ENCODE peak calls at places on chromosomes 4 and X, in eight cellular contexts. One of them, this sample, is unnamed. For H3K36me3, the result is how much of the 10 kb centered on the place peaks cover.

GRCh38 chr4:158769175-158769831 is 477 bp downstream of the FNIP2 start:
- DNase-seq in IMR-90: no peak
- DNase-seq in uterus: peak
- DNase-seq in prostate gland: peak
- DNase-seq in endothelial cell of umbilical vein: peak
- DNase-seq in heart left ventricle: peak
- DNase-seq in spleen: peak
- DNase-seq in suprapubic skin: peak
- DNase-seq in this sample: peak

GRCh38 chrX:78979789-78980464 is 34.7 kb downstream of the P2RY10 start:
- DNase-seq in uterus: no peak
- DNase-seq in endothelial cell of umbilical vein: no peak
- DNase-seq in spleen: no peak
- DNase-seq in suprapubic skin: no peak
- DNase-seq in prostate gland: no peak
- DNase-seq in heart left ventricle: no peak
- DNase-seq in IMR-90: no peak
- DNase-seq in this sample: no peak

GRCh38 chr4:15868065-15868464 is 70.5 kb downstream of the FGFBP1 start:
- DNase-seq in endothelial cell of umbilical vein: no peak
- DNase-seq in prostate gland: no peak
- DNase-seq in uterus: no peak
- DNase-seq in heart left ventricle: no peak
- DNase-seq in suprapubic skin: no peak
- DNase-seq in IMR-90: no peak
- DNase-seq in spleen: no peak
- DNase-seq in this sample: no peak

GRCh38 chr4:53365121-53365485 is 758 bp downstream of the SCFD2 start:
- DNase-seq in IMR-90: peak
- DNase-seq in prostate gland: no peak
- DNase-seq in suprapubic skin: no peak
- DNase-seq in uterus: no peak
- DNase-seq in endothelial cell of umbilical vein: no peak
- DNase-seq in heart left ventricle: no peak
- DNase-seq in spleen: no peak
- DNase-seq in this sample: no peak

GRCh38 chrX:129655547-129656248 is 942 bp upstream of the APLN start:
- DNase-seq in IMR-90: no peak
- DNase-seq in uterus: no peak
- DNase-seq in endothelial cell of umbilical vein: peak
- DNase-seq in spleen: no peak
- DNase-seq in prostate gland: no peak
- DNase-seq in heart left ventricle: no peak
- DNase-seq in suprapubic skin: no peak
- DNase-seq in this sample: no peak

GRCh38 chr4:71259305-71259704 is 79.5 kb upstream of the SLC4A4 start:
- DNase-seq in endothelial cell of umbilical vein: no peak
- DNase-seq in IMR-90: no peak
- DNase-seq in spleen: no peak
- DNase-seq in prostate gland: no peak
- DNase-seq in uterus: no peak
- DNase-seq in heart left ventricle: peak
- DNase-seq in suprapubic skin: no peak
- DNase-seq in this sample: no peak

GRCh38 chr4:25174674-25175073 is 14.4 kb upstream of the SEPSECS start:
- DNase-seq in prostate gland: no peak
- DNase-seq in heart left ventricle: no peak
- DNase-seq in spleen: no peak
- DNase-seq in IMR-90: peak
- DNase-seq in uterus: no peak
- DNase-seq in suprapubic skin: no peak
- DNase-seq in endothelial cell of umbilical vein: no peak
- DNase-seq in this sample: no peak

GRCh38 chr4:26937136-26937535 is 76.5 kb downstream of the STIM2 start:
- DNase-seq in heart left ventricle: no peak
- DNase-seq in suprapubic skin: no peak
- DNase-seq in uterus: no peak
- DNase-seq in prostate gland: no peak
- DNase-seq in endothelial cell of umbilical vein: no peak
- DNase-seq in IMR-90: no peak
- DNase-seq in spleen: no peak
- DNase-seq in this sample: no peak

GRCh38 chr4:71270901-71271300 is 67.9 kb upstream of the SLC4A4 start:
- DNase-seq in heart left ventricle: no peak
- DNase-seq in prostate gland: no peak
- DNase-seq in uterus: no peak
- DNase-seq in endothelial cell of umbilical vein: peak
- DNase-seq in spleen: no peak
- DNase-seq in IMR-90: peak
- DNase-seq in suprapubic skin: no peak
- DNase-seq in this sample: no peak

GRCh38 chr4:47031011-47031678 is at the start of gene GABRB1:
- DNase-seq in prostate gland: no peak
- DNase-seq in spleen: no peak
- DNase-seq in uterus: peak
- DNase-seq in heart left ventricle: peak
- DNase-seq in endothelial cell of umbilical vein: peak
- DNase-seq in IMR-90: peak
- DNase-seq in suprapubic skin: no peak
- DNase-seq in this sample: peak

GRCh38 chrX:39982927-39983326 is 114.8 kb downstream of the BCOR start:
- DNase-seq in suprapubic skin: no peak
- DNase-seq in endothelial cell of umbilical vein: no peak
- DNase-seq in heart left ventricle: no peak
- DNase-seq in IMR-90: no peak
- DNase-seq in uterus: no peak
- DNase-seq in prostate gland: peak
- DNase-seq in spleen: no peak
- DNase-seq in this sample: no peak

GRCh38 chr4:46931981-46932380 is 22.9 kb upstream of the COX7B2 start:
- DNase-seq in uterus: no peak
- DNase-seq in spleen: no peak
- DNase-seq in suprapubic skin: no peak
- DNase-seq in endothelial cell of umbilical vein: peak
- DNase-seq in prostate gland: no peak
- DNase-seq in IMR-90: peak
- DNase-seq in heart left ventricle: no peak
- DNase-seq in this sample: peak

GRCh38 chr4:156516698-156517097 is 454.9 kb downstream of the PDGFC start:
- DNase-seq in heart left ventricle: no peak
- DNase-seq in spleen: no peak
- DNase-seq in uterus: no peak
- DNase-seq in suprapubic skin: no peak
- DNase-seq in prostate gland: no peak
- DNase-seq in IMR-90: peak
- DNase-seq in endothelial cell of umbilical vein: no peak
- DNase-seq in this sample: no peak

GRCh38 chr4:44544158-44544557 is 95.5 kb upstream of the KCTD8 start:
- DNase-seq in prostate gland: no peak
- DNase-seq in heart left ventricle: no peak
- DNase-seq in uterus: no peak
- DNase-seq in spleen: no peak
- DNase-seq in IMR-90: no peak
- DNase-seq in endothelial cell of umbilical vein: no peak
- DNase-seq in suprapubic skin: no peak
- DNase-seq in this sample: no peak

GRCh38 chr4:76310683-76311082 is 4.2 kb downstream of the STBD1 start:
- DNase-seq in prostate gland: no peak
- DNase-seq in heart left ventricle: no peak
- DNase-seq in suprapubic skin: no peak
- DNase-seq in uterus: no peak
- DNase-seq in IMR-90: no peak
- DNase-seq in spleen: no peak
- DNase-seq in endothelial cell of umbilical vein: no peak
- DNase-seq in this sample: no peak

GRCh38 chr4:76312457-76312856 is 5.9 kb downstream of the STBD1 start:
- DNase-seq in endothelial cell of umbilical vein: no peak
- DNase-seq in heart left ventricle: no peak
- DNase-seq in prostate gland: no peak
- DNase-seq in spleen: no peak
- DNase-seq in IMR-90: no peak
- DNase-seq in suprapubic skin: no peak
- DNase-seq in uterus: no peak
- DNase-seq in this sample: no peak

GRCh38 chr4:76308548-76308947 is 2.0 kb downstream of the STBD1 start:
- DNase-seq in endothelial cell of umbilical vein: no peak
- DNase-seq in IMR-90: no peak
- DNase-seq in spleen: no peak
- DNase-seq in prostate gland: no peak
- DNase-seq in suprapubic skin: no peak
- DNase-seq in heart left ventricle: peak
- DNase-seq in uterus: no peak
- DNase-seq in this sample: no peak

GRCh38 chr4:76309939-76310549 is 3.5 kb downstream of the STBD1 start:
- DNase-seq in IMR-90: no peak
- DNase-seq in spleen: no peak
- DNase-seq in prostate gland: no peak
- DNase-seq in heart left ventricle: no peak
- DNase-seq in suprapubic skin: no peak
- DNase-seq in uterus: no peak
- DNase-seq in endothelial cell of umbilical vein: no peak
- DNase-seq in this sample: no peak

GRCh38 chr4:76311896-76312331 is 5.4 kb downstream of the STBD1 start:
- DNase-seq in heart left ventricle: no peak
- DNase-seq in IMR-90: no peak
- DNase-seq in endothelial cell of umbilical vein: no peak
- DNase-seq in suprapubic skin: no peak
- DNase-seq in prostate gland: no peak
- DNase-seq in spleen: no peak
- DNase-seq in uterus: no peak
- DNase-seq in this sample: no peak
- TF ChIP-seq POLR2A in heart left ventricle: no peak
- TF ChIP-seq POLR2A in IMR-90: no peak
- TF ChIP-seq POLR2A in endothelial cell of umbilical vein: no peak
- TF ChIP-seq POLR2A in suprapubic skin: no peak
- TF ChIP-seq POLR2A in prostate gland: no peak
- TF ChIP-seq POLR2A in spleen: no peak
- TF ChIP-seq POLR2A in uterus: no peak
- TF ChIP-seq POLR2A in this sample: no peak

GRCh38 chr4:1321486-1321885 is 25.5 kb upstream of the UVSSA start:
- DNase-seq in IMR-90: no peak
- DNase-seq in endothelial cell of umbilical vein: no peak
- DNase-seq in prostate gland: no peak
- DNase-seq in heart left ventricle: no peak
- DNase-seq in suprapubic skin: no peak
- DNase-seq in uterus: no peak
- DNase-seq in spleen: peak
- DNase-seq in this sample: no peak
- H3K36me3 ChIP-seq in IMR-90: half or more
- H3K36me3 ChIP-seq in endothelial cell of umbilical vein: under half
- H3K36me3 ChIP-seq in prostate gland: under half
- H3K36me3 ChIP-seq in heart left ventricle: half or more
- H3K36me3 ChIP-seq in suprapubic skin: half or more
- H3K36me3 ChIP-seq in uterus: under half
- H3K36me3 ChIP-seq in spleen: half or more
- H3K36me3 ChIP-seq in this sample: under half

GRCh38 chr4:78602334-78602733 is 50.8 kb downstream of the ANXA3 start:
- DNase-seq in IMR-90: no peak
- DNase-seq in prostate gland: peak
- DNase-seq in uterus: no peak
- DNase-seq in heart left ventricle: no peak
- DNase-seq in spleen: no peak
- DNase-seq in suprapubic skin: no peak
- DNase-seq in endothelial cell of umbilical vein: no peak
- DNase-seq in this sample: no peak
- H3K4me3 ChIP-seq in IMR-90: no peak
- H3K4me3 ChIP-seq in prostate gland: no peak
- H3K4me3 ChIP-seq in uterus: no peak
- H3K4me3 ChIP-seq in heart left ventricle: no peak
- H3K4me3 ChIP-seq in spleen: no peak
- H3K4me3 ChIP-seq in suprapubic skin: no peak
- H3K4me3 ChIP-seq in endothelial cell of umbilical vein: no peak
- H3K4me3 ChIP-seq in this sample: no peak

GRCh38 chr4:176635372-176636261 is 157.1 kb downstream of the VEGFC start:
- DNase-seq in heart left ventricle: no peak
- DNase-seq in spleen: no peak
- DNase-seq in prostate gland: no peak
- DNase-seq in IMR-90: peak
- DNase-seq in uterus: no peak
- DNase-seq in suprapubic skin: no peak
- DNase-seq in endothelial cell of umbilical vein: peak
- DNase-seq in this sample: no peak

GRCh38 chr4:176627916-176628315 is 164.8 kb downstream of the VEGFC start:
- DNase-seq in heart left ventricle: no peak
- DNase-seq in uterus: no peak
- DNase-seq in prostate gland: no peak
- DNase-seq in suprapubic skin: no peak
- DNase-seq in IMR-90: no peak
- DNase-seq in spleen: no peak
- DNase-seq in endothelial cell of umbilical vein: no peak
- DNase-seq in this sample: no peak

DNA sequence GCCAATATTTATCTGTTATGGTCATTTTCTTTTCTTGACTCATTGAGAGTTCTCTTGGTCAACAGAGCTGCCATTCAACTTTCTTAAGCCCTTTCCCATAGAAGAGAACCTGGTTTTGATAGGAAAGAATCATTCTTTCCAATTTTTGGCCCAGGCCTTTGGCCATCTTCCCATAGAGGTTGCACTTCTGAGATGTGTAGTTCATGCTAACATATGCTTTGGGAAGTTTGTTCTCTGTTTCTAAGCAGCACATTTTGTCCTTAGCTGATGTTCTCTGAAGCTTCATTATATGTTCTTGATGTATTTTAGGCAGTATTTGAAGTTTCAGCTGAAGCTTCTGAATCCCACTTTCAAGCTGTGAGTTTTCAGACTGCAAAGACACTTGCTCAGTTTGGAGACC is 161.1 kb downstream of the VEGFC start:
- DNase-seq in endothelial cell of umbilical vein: no peak
- DNase-seq in uterus: no peak
- DNase-seq in prostate gland: no peak
- DNase-seq in suprapubic skin: no peak
- DNase-seq in IMR-90: no peak
- DNase-seq in spleen: no peak
- DNase-seq in heart left ventricle: no peak
- DNase-seq in this sample: no peak
- TF ChIP-seq POLR2A in endothelial cell of umbilical vein: no peak
- TF ChIP-seq POLR2A in uterus: no peak
- TF ChIP-seq POLR2A in prostate gland: no peak
- TF ChIP-seq POLR2A in suprapubic skin: no peak
- TF ChIP-seq POLR2A in IMR-90: no peak
- TF ChIP-seq POLR2A in spleen: no peak
- TF ChIP-seq POLR2A in heart left ventricle: no peak
- TF ChIP-seq POLR2A in this sample: no peak

DNA sequence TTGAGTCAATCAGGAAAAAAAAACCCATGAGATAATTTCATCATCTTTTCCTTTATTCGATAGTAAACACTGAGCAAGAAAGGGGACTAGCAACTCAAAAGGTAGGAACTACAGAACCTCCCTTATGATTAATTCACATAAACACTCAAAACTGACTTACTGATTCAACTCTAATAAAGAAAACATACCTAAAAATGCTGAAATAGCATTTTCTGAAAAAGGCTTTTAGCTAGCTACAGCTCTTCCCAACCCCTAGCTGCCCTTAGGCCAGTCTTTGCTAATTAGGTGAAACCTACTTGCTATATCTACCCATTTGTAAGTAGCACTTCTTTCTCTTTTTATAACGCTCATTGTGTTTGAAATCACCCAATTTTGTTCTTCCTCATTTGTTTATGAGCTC is 150.6 kb downstream of the ATRX start:
- DNase-seq in suprapubic skin: no peak
- DNase-seq in uterus: no peak
- DNase-seq in spleen: no peak
- DNase-seq in heart left ventricle: no peak
- DNase-seq in IMR-90: no peak
- DNase-seq in prostate gland: no peak
- DNase-seq in endothelial cell of umbilical vein: no peak
- DNase-seq in this sample: no peak
- H3K36me3 ChIP-seq in suprapubic skin: under half
- H3K36me3 ChIP-seq in uterus: under half
- H3K36me3 ChIP-seq in spleen: half or more
- H3K36me3 ChIP-seq in heart left ventricle: half or more
- H3K36me3 ChIP-seq in IMR-90: under half
- H3K36me3 ChIP-seq in prostate gland: under half
- H3K36me3 ChIP-seq in endothelial cell of umbilical vein: under half
- H3K36me3 ChIP-seq in this sample: under half

This sample was measured in testis.